ENCODE peak calls at places on chromosome 5, in ten cellular contexts. One of them, this sample, is unnamed.

GRCh38 chr5:77428033-77428432 is 64.1 kb downstream of the WDR41 start:
- DNase-seq in PC-9: no peak
- DNase-seq in uterus: no peak
- DNase-seq in heart left ventricle: no peak
- DNase-seq in AG04450: no peak
- DNase-seq in prostate gland: no peak
- DNase-seq in thoracic aorta: no peak
- DNase-seq in CD8-positive, alpha-beta memory T cell: no peak
- DNase-seq in ovary: no peak
- DNase-seq in CD8-positive, alpha-beta T cell: no peak
- DNase-seq in this sample: no peak

GRCh38 chr5:126464959-126465358 is 41.8 kb downstream of the GRAMD2B start:
- DNase-seq in ovary: no peak
- DNase-seq in AG04450: no peak
- DNase-seq in uterus: no peak
- DNase-seq in CD8-positive, alpha-beta T cell: no peak
- DNase-seq in CD8-positive, alpha-beta memory T cell: no peak
- DNase-seq in heart left ventricle: no peak
- DNase-seq in thoracic aorta: no peak
- DNase-seq in prostate gland: peak
- DNase-seq in PC-9: no peak
- DNase-seq in this sample: no peak

GRCh38 chr5:94983861-94984535 is 300.9 kb downstream of the MCTP1 start:
- DNase-seq in thoracic aorta: no peak
- DNase-seq in PC-9: no peak
- DNase-seq in heart left ventricle: no peak
- DNase-seq in AG04450: no peak
- DNase-seq in CD8-positive, alpha-beta T cell: no peak
- DNase-seq in uterus: no peak
- DNase-seq in ovary: no peak
- DNase-seq in CD8-positive, alpha-beta memory T cell: no peak
- DNase-seq in prostate gland: no peak
- DNase-seq in this sample: no peak

GRCh38 chr5:78907255-78907886 is 77.7 kb downstream of the ARSB start:
- DNase-seq in thoracic aorta: no peak
- DNase-seq in PC-9: no peak
- DNase-seq in ovary: peak
- DNase-seq in CD8-positive, alpha-beta memory T cell: no peak
- DNase-seq in uterus: peak
- DNase-seq in AG04450: peak
- DNase-seq in prostate gland: no peak
- DNase-seq in CD8-positive, alpha-beta T cell: no peak
- DNase-seq in heart left ventricle: peak
- DNase-seq in this sample: no peak

GRCh38 chr5:134530375-134531077 is 5.1 kb downstream of the JADE2 start:
- DNase-seq in heart left ventricle: peak
- DNase-seq in thoracic aorta: no peak
- DNase-seq in PC-9: no peak
- DNase-seq in prostate gland: no peak
- DNase-seq in CD8-positive, alpha-beta memory T cell: no peak
- DNase-seq in ovary: peak
- DNase-seq in AG04450: no peak
- DNase-seq in uterus: no peak
- DNase-seq in CD8-positive, alpha-beta T cell: no peak
- DNase-seq in this sample: no peak

GRCh38 chr5:88688242-88688959 is 194.6 kb downstream of the MEF2C start:
- DNase-seq in CD8-positive, alpha-beta memory T cell: no peak
- DNase-seq in uterus: no peak
- DNase-seq in prostate gland: no peak
- DNase-seq in AG04450: no peak
- DNase-seq in PC-9: no peak
- DNase-seq in heart left ventricle: no peak
- DNase-seq in CD8-positive, alpha-beta T cell: no peak
- DNase-seq in thoracic aorta: no peak
- DNase-seq in ovary: no peak
- DNase-seq in this sample: no peak

GRCh38 chr5:179323026-179323571 is 22.2 kb downstream of the ADAMTS2 start:
- DNase-seq in uterus: no peak
- DNase-seq in CD8-positive, alpha-beta memory T cell: no peak
- DNase-seq in ovary: no peak
- DNase-seq in heart left ventricle: no peak
- DNase-seq in CD8-positive, alpha-beta T cell: no peak
- DNase-seq in PC-9: no peak
- DNase-seq in AG04450: no peak
- DNase-seq in prostate gland: no peak
- DNase-seq in thoracic aorta: no peak
- DNase-seq in this sample: no peak

GRCh38 chr5:81068063-81068462 is 107.9 kb downstream of the RASGRF2 start:
- DNase-seq in ovary: no peak
- DNase-seq in prostate gland: no peak
- DNase-seq in AG04450: no peak
- DNase-seq in thoracic aorta: no peak
- DNase-seq in uterus: no peak
- DNase-seq in PC-9: no peak
- DNase-seq in heart left ventricle: no peak
- DNase-seq in CD8-positive, alpha-beta memory T cell: no peak
- DNase-seq in CD8-positive, alpha-beta T cell: no peak
- DNase-seq in this sample: no peak

GRCh38 chr5:57219386-57219785 is 45.5 kb downstream of the GPBP1 start:
- DNase-seq in thoracic aorta: no peak
- DNase-seq in prostate gland: no peak
- DNase-seq in uterus: no peak
- DNase-seq in CD8-positive, alpha-beta memory T cell: no peak
- DNase-seq in AG04450: no peak
- DNase-seq in ovary: no peak
- DNase-seq in CD8-positive, alpha-beta T cell: no peak
- DNase-seq in PC-9: no peak
- DNase-seq in heart left ventricle: no peak
- DNase-seq in this sample: no peak

GRCh38 chr5:141889282-141889871 is 11.2 kb upstream of the PCDH1 start:
- DNase-seq in CD8-positive, alpha-beta T cell: no peak
- DNase-seq in prostate gland: no peak
- DNase-seq in uterus: no peak
- DNase-seq in ovary: no peak
- DNase-seq in AG04450: no peak
- DNase-seq in CD8-positive, alpha-beta memory T cell: no peak
- DNase-seq in heart left ventricle: no peak
- DNase-seq in thoracic aorta: no peak
- DNase-seq in PC-9: no peak
- DNase-seq in this sample: no peak

GRCh38 chr5:149392718-149393117 is 13.6 kb upstream of the IL17B start:
- DNase-seq in thoracic aorta: no peak
- DNase-seq in AG04450: no peak
- DNase-seq in uterus: no peak
- DNase-seq in CD8-positive, alpha-beta T cell: no peak
- DNase-seq in heart left ventricle: no peak
- DNase-seq in prostate gland: no peak
- DNase-seq in PC-9: no peak
- DNase-seq in ovary: no peak
- DNase-seq in CD8-positive, alpha-beta memory T cell: no peak
- DNase-seq in this sample: no peak
- H3K27ac ChIP-seq in thoracic aorta: no peak
- H3K27ac ChIP-seq in AG04450: no peak
- H3K27ac ChIP-seq in uterus: no peak
- H3K27ac ChIP-seq in CD8-positive, alpha-beta T cell: no peak
- H3K27ac ChIP-seq in heart left ventricle: no peak
- H3K27ac ChIP-seq in prostate gland: no peak
- H3K27ac ChIP-seq in PC-9: no peak
- H3K27ac ChIP-seq in ovary: no peak
- H3K27ac ChIP-seq in CD8-positive, alpha-beta memory T cell: no peak
- H3K27ac ChIP-seq in this sample: no peak

GRCh38 chr5:53542917-53543316 is 17.5 kb upstream of the NDUFS4 start:
- DNase-seq in ovary: no peak
- DNase-seq in CD8-positive, alpha-beta T cell: no peak
- DNase-seq in uterus: no peak
- DNase-seq in AG04450: no peak
- DNase-seq in CD8-positive, alpha-beta memory T cell: no peak
- DNase-seq in PC-9: no peak
- DNase-seq in heart left ventricle: no peak
- DNase-seq in thoracic aorta: no peak
- DNase-seq in prostate gland: no peak
- DNase-seq in this sample: no peak

GRCh38 chr5:53537711-53538110 is 22.7 kb upstream of the NDUFS4 start:
- DNase-seq in PC-9: no peak
- DNase-seq in uterus: no peak
- DNase-seq in prostate gland: no peak
- DNase-seq in ovary: no peak
- DNase-seq in AG04450: no peak
- DNase-seq in CD8-positive, alpha-beta T cell: no peak
- DNase-seq in thoracic aorta: no peak
- DNase-seq in CD8-positive, alpha-beta memory T cell: no peak
- DNase-seq in heart left ventricle: no peak
- DNase-seq in this sample: no peak

GRCh38 chr5:53545744-53546143 is 14.7 kb upstream of the NDUFS4 start:
- DNase-seq in AG04450: no peak
- DNase-seq in heart left ventricle: no peak
- DNase-seq in uterus: no peak
- DNase-seq in ovary: no peak
- DNase-seq in CD8-positive, alpha-beta T cell: no peak
- DNase-seq in thoracic aorta: no peak
- DNase-seq in CD8-positive, alpha-beta memory T cell: no peak
- DNase-seq in prostate gland: no peak
- DNase-seq in PC-9: no peak
- DNase-seq in this sample: no peak

GRCh38 chr5:53547226-53547625 is 13.2 kb upstream of the NDUFS4 start:
- DNase-seq in prostate gland: no peak
- DNase-seq in PC-9: no peak
- DNase-seq in CD8-positive, alpha-beta T cell: no peak
- DNase-seq in thoracic aorta: no peak
- DNase-seq in heart left ventricle: no peak
- DNase-seq in ovary: no peak
- DNase-seq in CD8-positive, alpha-beta memory T cell: no peak
- DNase-seq in AG04450: no peak
- DNase-seq in uterus: no peak
- DNase-seq in this sample: no peak

DNA sequence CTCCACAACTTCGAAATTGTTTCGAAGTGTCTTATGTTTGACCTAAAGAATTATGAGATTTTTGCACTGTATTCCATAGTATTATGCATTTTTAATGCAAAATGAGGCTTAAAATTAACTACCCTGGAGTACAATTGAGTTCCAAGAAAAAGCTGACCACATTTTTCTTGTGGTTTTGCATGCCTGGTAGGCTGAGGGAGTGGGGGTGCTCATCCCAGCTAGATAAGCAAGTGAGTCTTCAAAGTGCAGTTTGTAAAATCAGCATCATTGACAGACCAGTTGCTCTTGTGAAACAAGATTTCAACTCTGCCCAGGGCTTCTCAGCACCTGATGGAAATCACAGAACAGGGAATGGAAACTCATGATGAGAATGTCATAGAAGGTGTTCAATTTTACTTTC is 17.0 kb upstream of the NDUFS4 start:
- DNase-seq in thoracic aorta: no peak
- DNase-seq in PC-9: no peak
- DNase-seq in uterus: no peak
- DNase-seq in prostate gland: no peak
- DNase-seq in CD8-positive, alpha-beta memory T cell: no peak
- DNase-seq in ovary: no peak
- DNase-seq in AG04450: no peak
- DNase-seq in heart left ventricle: no peak
- DNase-seq in CD8-positive, alpha-beta T cell: no peak
- DNase-seq in this sample: no peak
- H3K27ac ChIP-seq in thoracic aorta: no peak
- H3K27ac ChIP-seq in PC-9: no peak
- H3K27ac ChIP-seq in uterus: no peak
- H3K27ac ChIP-seq in prostate gland: no peak
- H3K27ac ChIP-seq in CD8-positive, alpha-beta memory T cell: no peak
- H3K27ac ChIP-seq in ovary: no peak
- H3K27ac ChIP-seq in AG04450: no peak
- H3K27ac ChIP-seq in heart left ventricle: no peak
- H3K27ac ChIP-seq in CD8-positive, alpha-beta T cell: no peak
- H3K27ac ChIP-seq in this sample: no peak

GRCh38 chr5:154258531-154259217 is 68.1 kb downstream of the GALNT10 start:
- DNase-seq in uterus: no peak
- DNase-seq in heart left ventricle: no peak
- DNase-seq in prostate gland: no peak
- DNase-seq in ovary: no peak
- DNase-seq in CD8-positive, alpha-beta memory T cell: no peak
- DNase-seq in PC-9: no peak
- DNase-seq in AG04450: no peak
- DNase-seq in thoracic aorta: no peak
- DNase-seq in CD8-positive, alpha-beta T cell: no peak
- DNase-seq in this sample: no peak

GRCh38 chr5:154264549-154265196 is 74.1 kb downstream of the GALNT10 start:
- DNase-seq in ovary: no peak
- DNase-seq in prostate gland: no peak
- DNase-seq in CD8-positive, alpha-beta T cell: no peak
- DNase-seq in heart left ventricle: no peak
- DNase-seq in PC-9: no peak
- DNase-seq in thoracic aorta: no peak
- DNase-seq in AG04450: no peak
- DNase-seq in uterus: no peak
- DNase-seq in CD8-positive, alpha-beta memory T cell: no peak
- DNase-seq in this sample: no peak

GRCh38 chr5:154262376-154262775 is 71.8 kb downstream of the GALNT10 start:
- DNase-seq in prostate gland: no peak
- DNase-seq in PC-9: no peak
- DNase-seq in uterus: no peak
- DNase-seq in AG04450: no peak
- DNase-seq in heart left ventricle: no peak
- DNase-seq in CD8-positive, alpha-beta T cell: no peak
- DNase-seq in CD8-positive, alpha-beta memory T cell: no peak
- DNase-seq in thoracic aorta: no peak
- DNase-seq in ovary: no peak
- DNase-seq in this sample: no peak

GRCh38 chr5:154260860-154261235 is 70.3 kb downstream of the GALNT10 start:
- DNase-seq in ovary: no peak
- DNase-seq in uterus: no peak
- DNase-seq in AG04450: no peak
- DNase-seq in thoracic aorta: no peak
- DNase-seq in PC-9: no peak
- DNase-seq in heart left ventricle: no peak
- DNase-seq in CD8-positive, alpha-beta T cell: no peak
- DNase-seq in prostate gland: no peak
- DNase-seq in CD8-positive, alpha-beta memory T cell: no peak
- DNase-seq in this sample: no peak

GRCh38 chr5:154260224-154260859 is 69.8 kb downstream of the GALNT10 start:
- DNase-seq in CD8-positive, alpha-beta memory T cell: no peak
- DNase-seq in heart left ventricle: no peak
- DNase-seq in thoracic aorta: no peak
- DNase-seq in uterus: no peak
- DNase-seq in AG04450: no peak
- DNase-seq in ovary: no peak
- DNase-seq in prostate gland: no peak
- DNase-seq in CD8-positive, alpha-beta T cell: no peak
- DNase-seq in PC-9: no peak
- DNase-seq in this sample: no peak
- H3K27ac ChIP-seq in CD8-positive, alpha-beta memory T cell: no peak
- H3K27ac ChIP-seq in heart left ventricle: no peak
- H3K27ac ChIP-seq in thoracic aorta: no peak
- H3K27ac ChIP-seq in uterus: no peak
- H3K27ac ChIP-seq in AG04450: no peak
- H3K27ac ChIP-seq in ovary: no peak
- H3K27ac ChIP-seq in prostate gland: no peak
- H3K27ac ChIP-seq in CD8-positive, alpha-beta T cell: no peak
- H3K27ac ChIP-seq in PC-9: no peak
- H3K27ac ChIP-seq in this sample: no peak

DNA sequence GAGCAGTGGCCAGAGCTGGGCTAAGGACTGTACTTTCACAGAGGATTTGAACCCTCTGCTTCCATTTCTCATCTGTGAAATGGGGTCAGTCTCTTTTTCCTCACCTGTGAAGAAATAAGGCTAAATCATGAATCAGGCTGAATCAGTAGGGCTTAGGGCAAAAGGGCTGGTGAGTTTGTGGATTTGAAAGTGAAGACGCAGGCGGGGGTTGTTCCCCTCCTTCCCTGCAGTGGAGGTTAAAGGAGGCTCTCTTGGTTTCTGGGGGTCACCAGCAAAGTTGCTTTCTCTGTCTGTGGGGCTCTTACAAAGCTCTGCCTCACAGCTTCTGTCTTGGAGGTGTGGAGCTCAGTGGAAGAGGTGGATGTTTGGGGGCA is 17.6 kb upstream of the NDST1 start:
- DNase-seq in ovary: no peak
- DNase-seq in uterus: no peak
- DNase-seq in PC-9: no peak
- DNase-seq in prostate gland: no peak
- DNase-seq in CD8-positive, alpha-beta memory T cell: no peak
- DNase-seq in heart left ventricle: no peak
- DNase-seq in AG04450: no peak
- DNase-seq in CD8-positive, alpha-beta T cell: no peak
- DNase-seq in thoracic aorta: no peak
- DNase-seq in this sample: no peak
- H3K27ac ChIP-seq in ovary: no peak
- H3K27ac ChIP-seq in uterus: peak
- H3K27ac ChIP-seq in PC-9: no peak
- H3K27ac ChIP-seq in prostate gland: peak
- H3K27ac ChIP-seq in CD8-positive, alpha-beta memory T cell: no peak
- H3K27ac ChIP-seq in heart left ventricle: peak
- H3K27ac ChIP-seq in AG04450: peak
- H3K27ac ChIP-seq in CD8-positive, alpha-beta T cell: no peak
- H3K27ac ChIP-seq in thoracic aorta: peak
- H3K27ac ChIP-seq in this sample: peak